ENCODE peak calls at places on chromosomes 1 and 21, in seven cellular contexts. M is IMR-90, R is aorta, I is right atrium auricular region, Z is AG04450, Q is pancreas, A is GM06990. E is an unnamed sample. For H3K27me3, the result is how much of the 10 kb centered on the place peaks cover.

GRCh38 chr1:119367332-119368124 is 1.1 kb upstream of the HAO2 start:
- DNase-seq in Z (peak), R (no peak), I (no peak), A (no peak), M (peak), Q (no peak), E (no peak)

GRCh38 chr1:229506633-229507032 is 1.5 kb downstream of the NUP133 start:
- DNase-seq in Z (no peak), Q (no peak), A (no peak), I (no peak), R (no peak), M (no peak), E (no peak)

GRCh38 chr1:247387500-247387899 is 28.5 kb upstream of the NLRP3 start:
- DNase-seq in I (no peak), M (no peak), Q (no peak), R (no peak), Z (no peak), A (no peak), E (no peak)

GRCh38 chr1:156146749-156147405 is 6.5 kb upstream of the SEMA4A start:
- DNase-seq in A (no peak), I (no peak), Z (no peak), Q (peak), R (peak), M (no peak), E (no peak)

GRCh38 chr1:236120725-236121153 is 21.6 kb upstream of the GPR137B start:
- DNase-seq in I (no peak), M (no peak), Q (no peak), A (peak), R (no peak), Z (no peak), E (no peak)

GRCh38 chr1:209751627-209752231 is 4.1 kb upstream of the TRAF3IP3 start:
- DNase-seq in I (no peak), R (no peak), Q (no peak), A (peak), M (no peak), Z (no peak), E (no peak)

GRCh38 chr1:110462964-110463363 is 12.0 kb downstream of the PROK1 start:
- DNase-seq in Q (no peak), A (no peak), I (no peak), M (peak), R (no peak), Z (no peak), E (no peak)

GRCh38 chr1:25090707-25091422 is 141.4 kb downstream of the SYF2 start:
- DNase-seq in A (no peak), I (no peak), M (no peak), R (no peak), Z (no peak), Q (no peak), E (no peak)

GRCh38 chr1:192550922-192551534 is 24.5 kb upstream of the RGS1 start:
- DNase-seq in A (peak), R (no peak), M (peak), Z (no peak), Q (no peak), I (no peak), E (no peak)

GRCh38 chr21:42706765-42707164 is 53.3 kb downstream of the PDE9A start:
- DNase-seq in Z (no peak), I (no peak), Q (no peak), R (peak), M (no peak), A (no peak), E (no peak)

GRCh38 chr1:8416857-8417256 is 98.9 kb downstream of the SLC45A1 start:
- DNase-seq in R (no peak), I (no peak), Q (no peak), Z (no peak), M (no peak), A (no peak), E (no peak)

GRCh38 chr1:8418301-8418700 is 100.4 kb downstream of the SLC45A1 start:
- DNase-seq in M (no peak), Z (no peak), I (no peak), R (no peak), A (no peak), Q (no peak), E (no peak)

GRCh38 chr1:8415526-8416278 is 97.8 kb downstream of the SLC45A1 start:
- DNase-seq in Z (no peak), Q (peak), A (no peak), R (no peak), M (no peak), I (no peak), E (no peak)

GRCh38 chr1:8419172-8419571 is 101.3 kb downstream of the SLC45A1 start:
- DNase-seq in R (no peak), Q (no peak), I (peak), A (no peak), M (peak), Z (no peak), E (no peak)

GRCh38 chr1:8417625-8418024 is 99.7 kb downstream of the SLC45A1 start:
- DNase-seq in R (no peak), Z (no peak), A (no peak), M (no peak), I (no peak), Q (no peak), E (no peak)
- H3K4me3 ChIP-seq in R (no peak), Z (no peak), A (no peak), M (no peak), I (no peak), Q (no peak), E (no peak)

GRCh38 chr21:37800496-37801061 is 115.7 kb downstream of the KCNJ6 start:
- DNase-seq in R (no peak), M (peak), A (no peak), Z (no peak), Q (no peak), I (no peak), E (no peak)
- H3K27me3 ChIP-seq in R (under half), M (under half), A (under half), Z (under half), Q (under half), I (under half), E (under half)

DNA sequence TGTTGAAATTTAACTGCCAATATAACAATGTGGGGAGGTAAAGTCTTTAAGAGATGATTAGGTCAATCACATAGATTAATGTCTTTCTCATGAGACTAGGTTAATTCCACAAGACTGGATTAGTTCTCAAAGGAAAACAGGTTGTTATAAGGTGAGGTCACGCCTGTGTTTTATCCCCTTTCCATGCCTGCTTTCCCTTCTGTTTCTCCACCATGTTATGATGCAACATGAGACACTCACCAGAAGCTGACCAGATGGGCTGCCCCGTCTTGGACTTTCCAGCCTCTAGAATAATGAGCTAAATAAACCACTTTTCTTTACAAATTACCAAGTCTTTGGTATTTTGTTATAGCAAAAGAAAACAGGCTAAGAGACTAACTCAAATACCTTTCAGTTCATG is 70.8 kb downstream of the DDAH1 start:
- DNase-seq in I (no peak), A (no peak), Q (no peak), M (peak), Z (no peak), R (no peak), E (no peak)
- H3K4me3 ChIP-seq in I (no peak), A (no peak), Q (no peak), M (no peak), Z (no peak), R (no peak), E (no peak)

DNA sequence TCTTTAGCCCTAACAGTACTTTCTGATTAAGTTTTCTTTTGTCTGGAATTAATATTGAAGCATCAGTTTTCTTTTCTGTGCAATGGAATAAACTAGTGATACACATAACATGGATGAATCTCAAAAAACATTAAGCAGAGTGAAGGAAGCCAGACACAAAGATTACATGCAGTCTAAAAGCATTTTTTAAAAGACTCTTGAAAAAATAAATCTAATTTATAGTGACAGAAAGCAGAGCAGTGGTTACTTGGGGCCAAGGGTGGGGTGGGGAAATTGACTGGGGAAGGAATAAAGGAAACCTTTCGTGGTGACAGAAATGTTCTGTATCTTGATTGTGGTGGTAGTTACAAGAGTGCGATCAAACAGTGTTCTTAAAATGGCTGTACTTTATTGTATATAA is 20.2 kb upstream of the ST6GALNAC3 start:
- DNase-seq in Q (no peak), Z (no peak), I (no peak), M (no peak), R (no peak), A (no peak), E (no peak)
- H3K27me3 ChIP-seq in Q (under half), Z (under half), I (under half), M (under half), R (under half), A (under half), E (under half)

GRCh38 chr1:13584876-13585598 is 1.4 kb downstream of the PDPN start:
- DNase-seq in M (no peak), Q (no peak), I (no peak), A (no peak), R (peak), Z (no peak), E (no peak)
- H3K4me3 ChIP-seq in M (no peak), Q (no peak), I (peak), A (no peak), R (no peak), Z (no peak), E (no peak)

GRCh38 chr1:90723561-90724108 is 6.5 kb upstream of the BARHL2 start:
- DNase-seq in I (no peak), M (no peak), R (no peak), Q (no peak), A (no peak), Z (no peak), E (no peak)
- H3K27me3 ChIP-seq in I (half or more), M (half or more), R (under half), Q (under half), A (under half), Z (half or more), E (under half)

GRCh38 chr1:61265665-61266064 is 183.3 kb downstream of the NFIA start:
- DNase-seq in I (no peak), M (no peak), Z (no peak), A (no peak), Q (no peak), R (no peak), E (no peak)

GRCh38 chr1:61264825-61265242 is 182.5 kb downstream of the NFIA start:
- DNase-seq in A (no peak), I (no peak), R (no peak), Z (no peak), Q (no peak), M (no peak), E (no peak)

GRCh38 chr1:61263905-61264824 is 181.8 kb downstream of the NFIA start:
- DNase-seq in Z (no peak), M (no peak), R (no peak), I (no peak), Q (no peak), A (no peak), E (no peak)

GRCh38 chr1:61259379-61260148 is 177.2 kb downstream of the NFIA start:
- DNase-seq in Q (no peak), A (no peak), R (no peak), I (no peak), Z (no peak), M (no peak), E (no peak)

GRCh38 chr1:61261585-61261984 is 179.2 kb downstream of the NFIA start:
- DNase-seq in Q (no peak), I (no peak), A (no peak), R (no peak), Z (no peak), M (no peak), E (no peak)
- H3K4me3 ChIP-seq in Q (no peak), I (no peak), A (no peak), R (no peak), Z (no peak), M (no peak), E (no peak)

GRCh38 chr1:2927995-2928732 is 93.1 kb upstream of the ACTRT2 start:
- DNase-seq in Z (no peak), M (no peak), I (no peak), Q (no peak), R (no peak), A (no peak), E (no peak)
- H3K27me3 ChIP-seq in Z (under half), M (under half), I (under half), Q (under half), R (under half), A (under half), E (under half)